ENCODE peak calls at places on chromosomes 1 and 21, in nine cellular contexts. J, N, E, X, R, Z, H, Y and K are unnamed samples.

GRCh38 chr1:1337793-1338147 is 6.7 kb downstream of the TAS1R3 start:
- DNase-seq in N (no peak), J (no peak), X (no peak), H (peak), Z (no peak), E (no peak), Y (no peak), R (no peak), K (no peak)

GRCh38 chr1:45395051-45395450 is 54.8 kb upstream of the MUTYH start:
- DNase-seq in Z (no peak), Y (no peak), R (no peak), E (no peak), N (no peak), H (no peak), X (no peak), J (no peak), K (no peak)

GRCh38 chr1:29849038-29849750 is 612.9 kb downstream of the PTPRU start:
- DNase-seq in Z (no peak), E (no peak), J (peak), Y (no peak), H (peak), X (peak), R (peak), N (peak), K (peak)

GRCh38 chr1:231192620-231193163 is 30.8 kb downstream of the TRIM67 start:
- DNase-seq in Y (no peak), H (peak), E (peak), R (no peak), J (no peak), X (no peak), N (no peak), Z (peak), K (no peak)

GRCh38 chr1:1629430-1630190 is 2.4 kb upstream of the MMP23B start:
- DNase-seq in Y (no peak), E (peak), Z (no peak), N (no peak), J (no peak), X (no peak), H (no peak), R (peak), K (peak)

GRCh38 chr1:42108309-42108708 is 44.9 kb upstream of the GUCA2B start:
- DNase-seq in H (no peak), Y (no peak), E (no peak), Z (no peak), R (no peak), X (no peak), N (no peak), J (no peak), K (no peak)

GRCh38 chr1:7389201-7389785 is 381.8 kb upstream of the VAMP3 start:
- DNase-seq in H (no peak), Z (peak), J (no peak), E (no peak), X (no peak), N (no peak), Y (no peak), R (peak), K (no peak)

GRCh38 chr21:36841866-36842265 is 124.6 kb downstream of the HLCS start:
- DNase-seq in Y (no peak), R (no peak), E (no peak), N (peak), J (no peak), H (peak), Z (no peak), X (no peak), K (no peak)

GRCh38 chr1:190762325-190762724 is 284.7 kb upstream of the BRINP3 start:
- DNase-seq in N (no peak), R (no peak), E (no peak), Y (no peak), J (no peak), X (no peak), H (no peak), Z (no peak), K (no peak)

GRCh38 chr1:44276006-44276405 is 62.7 kb downstream of the DMAP1 start:
- DNase-seq in J (no peak), N (no peak), X (no peak), R (no peak), Z (no peak), H (no peak), E (no peak), Y (no peak), K (no peak)

GRCh38 chr1:237754627-237755026 is 136.1 kb downstream of the ZP4 start:
- DNase-seq in Z (no peak), Y (no peak), X (no peak), R (no peak), N (no peak), E (no peak), H (no peak), J (peak), K (no peak)

GRCh38 chr1:19979494-19979977 is at the start of gene PLA2G2A:
- DNase-seq in H (no peak), X (no peak), E (peak), Z (no peak), R (no peak), J (no peak), Y (peak), N (no peak), K (no peak)

GRCh38 chr1:1299686-1300351 is 7.9 kb downstream of the ACAP3 start:
- DNase-seq in H (peak), J (peak), Z (no peak), R (no peak), E (no peak), N (no peak), X (no peak), Y (no peak), K (no peak)

GRCh38 chr1:169892819-169893644 is 664 bp downstream of the SCYL3 start:
- DNase-seq in H (no peak), Y (peak), J (peak), R (peak), E (no peak), X (no peak), N (no peak), Z (peak), K (no peak)

GRCh38 chr1:39737546-39738169 is 1.0 kb upstream of the PPIE start:
- DNase-seq in Z (no peak), H (peak), J (no peak), R (no peak), X (no peak), E (no peak), Y (no peak), N (no peak), K (peak)

GRCh38 chr1:22709227-22709626 is 1.4 kb upstream of the EPHB2 start:
- DNase-seq in N (no peak), X (no peak), Z (no peak), H (no peak), Y (no peak), R (no peak), J (no peak), E (no peak), K (no peak)

GRCh38 chr21:26982767-26983166 is 15.9 kb upstream of the ADAMTS5 start:
- DNase-seq in N (peak), E (peak), H (peak), J (no peak), X (no peak), Z (no peak), Y (no peak), R (no peak), K (no peak)

GRCh38 chr1:3060112-3060511 is 8.9 kb upstream of the PRDM16 start:
- DNase-seq in H (no peak), Z (no peak), E (no peak), X (no peak), Y (no peak), N (no peak), J (no peak), R (peak), K (no peak)

GRCh38 chr1:85153149-85153891 is 47.5 kb downstream of the SYDE2 start:
- DNase-seq in R (no peak), Y (no peak), Z (no peak), X (no peak), H (no peak), E (no peak), N (no peak), J (peak), K (no peak)

GRCh38 chr1:236348071-236348470 is 46.0 kb upstream of the EDARADD start:
- DNase-seq in J (no peak), Z (no peak), H (no peak), Y (no peak), N (no peak), X (no peak), E (no peak), R (no peak), K (no peak)

GRCh38 chr1:228785366-228786085 is 50.2 kb downstream of the RHOU start:
- DNase-seq in E (no peak), Z (no peak), N (no peak), J (no peak), X (no peak), R (no peak), Y (no peak), H (no peak), K (no peak)

GRCh38 chr1:217003355-217003754 is 280.1 kb upstream of the ESRRG start:
- DNase-seq in Y (no peak), H (no peak), E (no peak), Z (no peak), J (no peak), R (no peak), X (no peak), N (no peak), K (no peak)

GRCh38 chr1:200043330-200043668 is 15.8 kb downstream of the NR5A2 start:
- DNase-seq in Z (no peak), Y (no peak), X (no peak), R (no peak), H (no peak), N (no peak), E (no peak), J (no peak), K (no peak)
- H3K4me3 ChIP-seq in Z (peak), Y (no peak), X (peak), R (peak), H (no peak), N (no peak), E (peak), J (no peak), K (no peak)

GRCh38 chr1:78007677-78008341 is 3.1 kb downstream of the DNAJB4 start:
- DNase-seq in N (no peak), X (no peak), Y (no peak), R (no peak), H (no peak), J (no peak), E (no peak), Z (no peak), K (no peak)
- H3K4me3 ChIP-seq in N (no peak), X (no peak), Y (peak), R (peak), H (no peak), J (no peak), E (peak), Z (peak), K (no peak)

GRCh38 chr1:167492509-167492910 is 25.8 kb downstream of the CD247 start:
- DNase-seq in X (no peak), E (no peak), J (no peak), Z (no peak), N (no peak), H (no peak), Y (no peak), R (no peak), K (no peak)
- H3K4me3 ChIP-seq in X (no peak), E (no peak), J (peak), Z (no peak), N (no peak), H (no peak), Y (no peak), R (no peak), K (no peak)

GRCh38 chr1:9420835-9421532 is 118.3 kb upstream of the SLC25A33 start:
- DNase-seq in Z (no peak), H (no peak), Y (no peak), E (no peak), N (no peak), X (no peak), R (no peak), J (no peak), K (peak)
- H3K4me3 ChIP-seq in Z (no peak), H (no peak), Y (no peak), E (no peak), N (no peak), X (no peak), R (no peak), J (no peak), K (no peak)

GRCh38 chr1:226940806-226941067 is 643 bp downstream of the COQ8A start:
- DNase-seq in J (no peak), E (no peak), H (no peak), N (no peak), Z (no peak), R (no peak), Y (no peak), X (no peak), K (no peak)

GRCh38 chr1:226940029-226940805 is at the start of gene COQ8A:
- DNase-seq in X (peak), N (peak), J (peak), Y (peak), Z (peak), R (peak), H (peak), E (peak), K (peak)

GRCh38 chr1:226939439-226940028 is 560 bp upstream of the COQ8A start:
- DNase-seq in R (peak), X (no peak), N (peak), E (peak), Y (peak), H (peak), Z (peak), J (peak), K (no peak)

GRCh38 chr1:226938903-226939438 is 1.1 kb upstream of the COQ8A start:
- DNase-seq in E (no peak), H (peak), N (peak), X (no peak), J (peak), Z (no peak), R (peak), Y (no peak), K (peak)

GRCh38 chr1:226937940-226938725 is 2.0 kb upstream of the COQ8A start:
- DNase-seq in Z (no peak), N (no peak), H (no peak), Y (no peak), J (no peak), E (no peak), X (no peak), R (peak), K (no peak)
- H3K4me3 ChIP-seq in Z (no peak), N (no peak), H (peak), Y (no peak), J (peak), E (peak), X (no peak), R (peak), K (no peak)

GRCh38 chr1:87905651-87906050 is 577.0 kb downstream of the LMO4 start:
- DNase-seq in Y (no peak), R (no peak), X (no peak), H (no peak), Z (no peak), E (no peak), N (no peak), J (no peak), K (no peak)

GRCh38 chr1:87904668-87905067 is 576.0 kb downstream of the LMO4 start:
- DNase-seq in H (no peak), R (no peak), J (no peak), E (no peak), Z (no peak), N (no peak), Y (no peak), X (no peak), K (no peak)

GRCh38 chr1:87902830-87903614 is 574.3 kb downstream of the LMO4 start:
- DNase-seq in Z (peak), N (no peak), X (no peak), E (peak), J (peak), Y (no peak), R (no peak), H (peak), K (peak)

GRCh38 chr1:87906078-87906477 is 577.4 kb downstream of the LMO4 start:
- DNase-seq in H (no peak), Y (no peak), E (no peak), Z (no peak), R (no peak), N (no peak), X (no peak), J (no peak), K (no peak)
- H3K4me3 ChIP-seq in H (no peak), Y (no peak), E (no peak), Z (no peak), R (no peak), N (no peak), X (no peak), J (no peak), K (no peak)